ENCODE peak calls at places on chromosomes 11 and 22, in six cellular contexts. S is activated CD4-positive, alpha-beta T cell treated with anti-CD3 and anti-CD28 coated beads for 48 hours; A is activated naive CD4-positive, alpha-beta T cell; J is colonic mucosa; H is stomach; E is non-pigmented ciliary epithelial cell. T is an unnamed sample.

GRCh38 chr22:50723991-50724390 is 14.0 kb upstream of the ACR start:
- DNase-seq in S (no peak), A (no peak), J (no peak), H (no peak), E (no peak), T (no peak)

GRCh38 chr22:35214968-35215367 is 42.3 kb upstream of the HMGXB4 start:
- DNase-seq in S (no peak), A (no peak), J (no peak), H (no peak), E (no peak), T (no peak)

GRCh38 chr22:39234157-39234793 is 10.5 kb downstream of the PDGFB start:
- DNase-seq in S (no peak), A (no peak), J (no peak), H (no peak), E (no peak), T (no peak)

GRCh38 chr11:57974830-57975229 is 48.9 kb upstream of the OR9Q1 start:
- DNase-seq in S (no peak), A (no peak), J (no peak), H (no peak), E (no peak), T (no peak)

GRCh38 chr11:111176603-111177002 is 68.9 kb upstream of the POU2AF2 start:
- DNase-seq in S (no peak), A (no peak), J (no peak), H (no peak), E (no peak), T (no peak)

GRCh38 chr11:116186592-116186991 is 586.2 kb downstream of the BUD13 start:
- DNase-seq in S (no peak), A (no peak), J (no peak), H (no peak), E (no peak), T (no peak)

GRCh38 chr11:126410649-126411048 is 55.2 kb downstream of the ST3GAL4 start:
- DNase-seq in S (no peak), A (no peak), J (no peak), H (no peak), E (no peak), T (no peak)

GRCh38 chr11:66847461-66848232 is 4.4 kb downstream of the RCE1 start:
- DNase-seq in S (peak), A (no peak), J (no peak), H (peak), E (no peak), T (no peak)

GRCh38 chr11:72686639-72687215 is 12.5 kb upstream of the PDE2A start:
- DNase-seq in S (no peak), A (no peak), J (no peak), H (no peak), E (no peak), T (no peak)

GRCh38 chr11:1807628-1807995 is 27.2 kb upstream of the SYT8 start:
- DNase-seq in S (no peak), A (no peak), J (no peak), H (no peak), E (no peak), T (no peak)

GRCh38 chr11:128448487-128448886 is 138.9 kb downstream of the ETS1 start:
- DNase-seq in S (no peak), A (no peak), J (peak), H (peak), E (peak), T (peak)

GRCh38 chr22:45680932-45681700 is 9.5 kb downstream of the ATXN10 start:
- DNase-seq in S (no peak), A (no peak), J (no peak), H (no peak), E (no peak), T (no peak)

GRCh38 chr11:73322111-73322985 is 14.3 kb downstream of the ARHGEF17 start:
- DNase-seq in S (no peak), A (no peak), J (no peak), H (no peak), E (no peak), T (no peak)

GRCh38 chr11:2206291-2206690 is 34.7 kb upstream of the TH start:
- DNase-seq in S (no peak), A (no peak), J (peak), H (peak), E (no peak), T (no peak)

GRCh38 chr11:11793073-11793472 is 48.7 kb upstream of the USP47 start:
- DNase-seq in S (no peak), A (no peak), J (no peak), H (no peak), E (no peak), T (no peak)

GRCh38 chr11:125364085-125364822 is 131.8 kb downstream of the FEZ1 start:
- DNase-seq in S (no peak), A (no peak), J (no peak), H (no peak), E (peak), T (no peak)

GRCh38 chr11:12275818-12276217 is 101.6 kb upstream of the PARVA start:
- DNase-seq in S (no peak), A (no peak), J (no peak), H (no peak), E (no peak), T (no peak)

GRCh38 chr11:72965672-72966071 is 151.5 kb downstream of the ATG16L2 start:
- DNase-seq in S (no peak), A (no peak), J (no peak), H (no peak), E (no peak), T (no peak)

GRCh38 chr11:111352235-111352746 is 26.8 kb downstream of the POU2AF1 start:
- DNase-seq in S (no peak), A (no peak), J (no peak), H (peak), E (no peak), T (no peak)

GRCh38 chr11:113193894-113194293 is 120.5 kb upstream of the TTC12 start:
- DNase-seq in S (no peak), A (no peak), J (peak), H (peak), E (no peak), T (no peak)

GRCh38 chr22:21451545-21452520 is 15.4 kb upstream of the TMEM191C start:
- DNase-seq in S (no peak), A (no peak), J (peak), H (peak), E (no peak), T (no peak)

GRCh38 chr11:27761356-27761755 is 61.1 kb upstream of the BDNF start:
- DNase-seq in S (no peak), A (no peak), J (no peak), H (no peak), E (no peak), T (no peak)

GRCh38 chr11:16883179-16883578 is 131.0 kb downstream of the PLEKHA7 start:
- DNase-seq in S (no peak), A (no peak), J (peak), H (peak), E (no peak), T (peak)

GRCh38 chr22:31287818-31288495 is 4.3 kb downstream of the PIK3IP1 start:
- DNase-seq in S (no peak), A (no peak), J (no peak), H (no peak), E (no peak), T (no peak)

GRCh38 chr11:13140028-13140870 is 131.1 kb downstream of the RASSF10 start:
- DNase-seq in S (no peak), A (no peak), J (peak), H (peak), E (no peak), T (peak)

GRCh38 chr11:75184757-75185156 is 33.9 kb downstream of the SLCO2B1 start:
- DNase-seq in S (no peak), A (no peak), J (no peak), H (no peak), E (no peak), T (no peak)

GRCh38 chr22:19636696-19637355 is 77.5 kb upstream of the SEPTIN5 start:
- DNase-seq in S (no peak), A (no peak), J (no peak), H (no peak), E (no peak), T (no peak)

GRCh38 chr22:28129319-28129962 is 210.4 kb upstream of the PITPNB start:
- DNase-seq in S (no peak), A (no peak), J (no peak), H (no peak), E (no peak), T (no peak)

GRCh38 chr22:24429411-24430365 is 2.3 kb downstream of the ADORA2A start:
- DNase-seq in S (peak), A (no peak), J (no peak), H (peak), E (no peak), T (peak)

GRCh38 chr11:46107780-46108179 is 13.5 kb downstream of the PHF21A start:
- DNase-seq in S (no peak), A (no peak), J (no peak), H (no peak), E (no peak), T (no peak)

GRCh38 chr11:134413334-134414035 is 1.4 kb upstream of the B3GAT1 start:
- DNase-seq in S (no peak), A (no peak), J (no peak), H (no peak), E (no peak), T (no peak)

T was measured in small intestine.